ENCODE peak calls at places on chromosomes 12 and 14, in five cellular contexts. One of them, this sample, is unnamed.

GRCh38 chr12:91226-91625 is 24.7 kb downstream of the IQSEC3 start:
- DNase-seq in Karpas-422: no peak
- DNase-seq in HuH-7.5: no peak
- DNase-seq in NCI-H2081 treated with DMSO at 0.1 percent for 48 hours: no peak
- DNase-seq in activated gamma-delta T cell treated with Interleukin-2 at 50 U/mL for 16 hours: no peak
- DNase-seq in this sample: no peak

GRCh38 chr12:127334324-127334723 is 932.6 kb upstream of the TMEM132C start:
- DNase-seq in Karpas-422: no peak
- DNase-seq in activated gamma-delta T cell treated with Interleukin-2 at 50 U/mL for 16 hours: no peak
- DNase-seq in NCI-H2081 treated with DMSO at 0.1 percent for 48 hours: no peak
- DNase-seq in HuH-7.5: no peak
- DNase-seq in this sample: no peak

GRCh38 chr14:60618200-60618599 is 31.1 kb downstream of the SIX1 start:
- DNase-seq in activated gamma-delta T cell treated with Interleukin-2 at 50 U/mL for 16 hours: no peak
- DNase-seq in Karpas-422: no peak
- DNase-seq in NCI-H2081 treated with DMSO at 0.1 percent for 48 hours: no peak
- DNase-seq in HuH-7.5: no peak
- DNase-seq in this sample: no peak

GRCh38 chr12:121773011-121773777 is 20.3 kb downstream of the RHOF start:
- DNase-seq in HuH-7.5: peak; percentile 92
- DNase-seq in Karpas-422: peak; percentile 93
- DNase-seq in NCI-H2081 treated with DMSO at 0.1 percent for 48 hours: no peak
- DNase-seq in activated gamma-delta T cell treated with Interleukin-2 at 50 U/mL for 16 hours: peak; percentile 79
- DNase-seq in this sample: peak; percentile 71

GRCh38 chr14:23379331-23380196 is 2.7 kb downstream of the CMTM5 start:
- DNase-seq in Karpas-422: peak; percentile 88
- DNase-seq in HuH-7.5: peak; percentile 89
- DNase-seq in NCI-H2081 treated with DMSO at 0.1 percent for 48 hours: no peak
- DNase-seq in activated gamma-delta T cell treated with Interleukin-2 at 50 U/mL for 16 hours: peak; percentile 66
- DNase-seq in this sample: peak; percentile 58

GRCh38 chr12:121290410-121290809 is 6.1 kb downstream of the CAMKK2 start:
- DNase-seq in Karpas-422: no peak
- DNase-seq in NCI-H2081 treated with DMSO at 0.1 percent for 48 hours: no peak
- DNase-seq in activated gamma-delta T cell treated with Interleukin-2 at 50 U/mL for 16 hours: no peak
- DNase-seq in HuH-7.5: no peak
- DNase-seq in this sample: no peak

GRCh38 chr14:98198385-98198784 is 1073.6 kb downstream of the BCL11B start:
- DNase-seq in activated gamma-delta T cell treated with Interleukin-2 at 50 U/mL for 16 hours: peak; percentile 47
- DNase-seq in NCI-H2081 treated with DMSO at 0.1 percent for 48 hours: no peak
- DNase-seq in HuH-7.5: no peak
- DNase-seq in Karpas-422: no peak
- DNase-seq in this sample: no peak

GRCh38 chr12:51391047-51391837 is at the start of gene GALNT6:
- DNase-seq in Karpas-422: peak; percentile 89
- DNase-seq in NCI-H2081 treated with DMSO at 0.1 percent for 48 hours: no peak
- DNase-seq in HuH-7.5: peak; percentile 71
- DNase-seq in activated gamma-delta T cell treated with Interleukin-2 at 50 U/mL for 16 hours: peak; percentile 64
- DNase-seq in this sample: peak; percentile 72

GRCh38 chr12:27644446-27644845 is 51.8 kb upstream of the REP15 start:
- DNase-seq in activated gamma-delta T cell treated with Interleukin-2 at 50 U/mL for 16 hours: no peak
- DNase-seq in HuH-7.5: no peak
- DNase-seq in Karpas-422: no peak
- DNase-seq in NCI-H2081 treated with DMSO at 0.1 percent for 48 hours: no peak
- DNase-seq in this sample: no peak

GRCh38 chr12:7678744-7679143 is 13.0 kb upstream of the APOBEC1 start:
- DNase-seq in NCI-H2081 treated with DMSO at 0.1 percent for 48 hours: no peak
- DNase-seq in activated gamma-delta T cell treated with Interleukin-2 at 50 U/mL for 16 hours: no peak
- DNase-seq in HuH-7.5: no peak
- DNase-seq in Karpas-422: no peak
- DNase-seq in this sample: no peak

GRCh38 chr12:42945927-42946326 is 356.4 kb upstream of the PRICKLE1 start:
- DNase-seq in HuH-7.5: no peak
- DNase-seq in NCI-H2081 treated with DMSO at 0.1 percent for 48 hours: no peak
- DNase-seq in Karpas-422: no peak
- DNase-seq in activated gamma-delta T cell treated with Interleukin-2 at 50 U/mL for 16 hours: no peak
- DNase-seq in this sample: no peak

GRCh38 chr14:70489579-70490175 is 37.7 kb downstream of the ADAM21 start:
- DNase-seq in HuH-7.5: no peak
- DNase-seq in Karpas-422: no peak
- DNase-seq in activated gamma-delta T cell treated with Interleukin-2 at 50 U/mL for 16 hours: no peak
- DNase-seq in NCI-H2081 treated with DMSO at 0.1 percent for 48 hours: no peak
- DNase-seq in this sample: no peak

GRCh38 chr12:96120359-96121100 is 73.6 kb upstream of the ELK3 start:
- DNase-seq in NCI-H2081 treated with DMSO at 0.1 percent for 48 hours: no peak
- DNase-seq in Karpas-422: no peak
- DNase-seq in HuH-7.5: no peak
- DNase-seq in activated gamma-delta T cell treated with Interleukin-2 at 50 U/mL for 16 hours: no peak
- DNase-seq in this sample: no peak

GRCh38 chr14:100754020-100754419 is 27.3 kb downstream of the DLK1 start:
- DNase-seq in NCI-H2081 treated with DMSO at 0.1 percent for 48 hours: no peak
- DNase-seq in Karpas-422: no peak
- DNase-seq in activated gamma-delta T cell treated with Interleukin-2 at 50 U/mL for 16 hours: no peak
- DNase-seq in HuH-7.5: no peak
- DNase-seq in this sample: no peak

GRCh38 chr12:61348871-61349270 is 911.3 kb upstream of the USP15 start:
- DNase-seq in activated gamma-delta T cell treated with Interleukin-2 at 50 U/mL for 16 hours: no peak
- DNase-seq in Karpas-422: no peak
- DNase-seq in NCI-H2081 treated with DMSO at 0.1 percent for 48 hours: no peak
- DNase-seq in HuH-7.5: no peak
- DNase-seq in this sample: no peak

GRCh38 chr14:68442828-68443460 is 349.9 kb downstream of the ZFP36L1 start:
- DNase-seq in NCI-H2081 treated with DMSO at 0.1 percent for 48 hours: no peak
- DNase-seq in activated gamma-delta T cell treated with Interleukin-2 at 50 U/mL for 16 hours: no peak
- DNase-seq in HuH-7.5: no peak
- DNase-seq in Karpas-422: no peak
- DNase-seq in this sample: no peak

GRCh38 chr12:132385375-132385774 is 56.0 kb upstream of the GALNT9 start:
- DNase-seq in HuH-7.5: no peak
- DNase-seq in NCI-H2081 treated with DMSO at 0.1 percent for 48 hours: no peak
- DNase-seq in activated gamma-delta T cell treated with Interleukin-2 at 50 U/mL for 16 hours: no peak
- DNase-seq in Karpas-422: no peak
- DNase-seq in this sample: no peak

GRCh38 chr12:450438-450837 is 9.3 kb upstream of the B4GALNT3 start:
- DNase-seq in Karpas-422: no peak
- DNase-seq in NCI-H2081 treated with DMSO at 0.1 percent for 48 hours: no peak
- DNase-seq in activated gamma-delta T cell treated with Interleukin-2 at 50 U/mL for 16 hours: no peak
- DNase-seq in HuH-7.5: no peak
- DNase-seq in this sample: no peak

GRCh38 chr12:135127-135526 is 68.6 kb downstream of the IQSEC3 start:
- DNase-seq in NCI-H2081 treated with DMSO at 0.1 percent for 48 hours: no peak
- DNase-seq in HuH-7.5: no peak
- DNase-seq in Karpas-422: no peak
- DNase-seq in activated gamma-delta T cell treated with Interleukin-2 at 50 U/mL for 16 hours: no peak
- DNase-seq in this sample: no peak

GRCh38 chr14:49861581-49861922 is 9.0 kb upstream of the NEMF start:
- DNase-seq in Karpas-422: peak; percentile 93
- DNase-seq in HuH-7.5: no peak
- DNase-seq in activated gamma-delta T cell treated with Interleukin-2 at 50 U/mL for 16 hours: peak; percentile 50
- DNase-seq in NCI-H2081 treated with DMSO at 0.1 percent for 48 hours: no peak
- DNase-seq in this sample: peak; percentile 55

This sample was measured in CD4-positive, alpha-beta T cell.